ENCODE peak calls at places on chromosomes 4 and X, in eight cellular contexts. S is activated CD8-positive, alpha-beta memory T cell treated with anti-CD3 and anti-CD28 coated beads for 48 hours; Z is stimulated activated naive CD8-positive, alpha-beta T cell treated with anti-CD3 and anti-CD28 coated beads, Interleukin-15, Interleukin-2, amounts not matched to agents 100 U/mL and 50 U/mL, for 24 hours; E is T-helper 1 cell; P is GF-D8; C is HTR-8/SVneo; Y is WTC11; D is AG08396. N is an unnamed sample.
A peak's percentile ranks its signal among the peaks of the same experiment; 100 is the strongest.

GRCh38 chr4:118927976-118928375 is 39.3 kb downstream of the SYNPO2 start:
- DNase-seq in S (no peak), Z (no peak), E (no peak), P (no peak), C (no peak), Y (no peak), D (no peak), N (no peak)

GRCh38 chr4:20426028-20426427 is 174.3 kb downstream of the SLIT2 start:
- DNase-seq in S (no peak), Z (no peak), E (no peak), P (no peak), C (no peak), Y (no peak), D (no peak), N (no peak)

GRCh38 chr4:80265571-80266266 is 745 bp upstream of the FGF5 start:
- DNase-seq in S (no peak), Z (no peak), E (no peak), P (no peak), C (peak; percentile 11), Y (no peak), D (peak; percentile 52), N (peak; percentile 78)

GRCh38 chr4:185550933-185551332 is 15.6 kb upstream of the PDLIM3 start:
- DNase-seq in S (no peak), Z (no peak), E (no peak), P (no peak), C (no peak), Y (no peak), D (no peak), N (no peak)

GRCh38 chr4:108830509-108831244 is 67.8 kb upstream of the ETNPPL start:
- DNase-seq in S (no peak), Z (no peak), E (no peak), P (no peak), C (no peak), Y (no peak), D (no peak), N (peak; percentile 96)

GRCh38 chrX:99353412-99353811 is 1056.7 kb downstream of the PCDH19 start:
- DNase-seq in S (no peak), Z (no peak), E (no peak), P (no peak), C (no peak), Y (no peak), D (no peak), N (no peak)

GRCh38 chr4:97646997-97647396 is 496.3 kb downstream of the STPG2 start:
- DNase-seq in S (no peak), Z (no peak), E (no peak), P (no peak), C (no peak), Y (no peak), D (no peak), N (peak; percentile 0)

GRCh38 chr4:96845091-96845490 is 1005.2 kb downstream of the PDHA2 start:
- DNase-seq in S (no peak), Z (no peak), E (no peak), P (no peak), C (no peak), Y (no peak), D (no peak), N (no peak)

GRCh38 chr4:184980261-184980660 is 38.0 kb upstream of the HELT start:
- DNase-seq in S (no peak), Z (no peak), E (no peak), P (no peak), C (no peak), Y (no peak), D (no peak), N (no peak)

GRCh38 chrX:13652256-13653021 is 502 bp upstream of the TCEANC start:
- DNase-seq in S (no peak), Z (no peak), E (no peak), P (no peak), C (peak; percentile 80), Y (no peak), D (peak; percentile 61), N (peak; percentile 81)

GRCh38 chr4:38135201-38135600 is 175.0 kb downstream of the PTTG2 start:
- DNase-seq in S (no peak), Z (no peak), E (no peak), P (no peak), C (no peak), Y (no peak), D (no peak), N (no peak)

GRCh38 chr4:3037957-3038451 is 36.3 kb downstream of the HTT-AS start:
- DNase-seq in S (no peak), Z (no peak), E (no peak), P (no peak), C (no peak), Y (no peak), D (no peak), N (peak; percentile 27)

GRCh38 chr4:74961230-74961629 is 28.3 kb downstream of the PARM1 start:
- DNase-seq in S (no peak), Z (no peak), E (no peak), P (no peak), C (no peak), Y (no peak), D (no peak), N (no peak)

GRCh38 chr4:97498875-97499274 is 644.4 kb downstream of the STPG2 start:
- DNase-seq in S (no peak), Z (no peak), E (no peak), P (no peak), C (peak; percentile 3), Y (no peak), D (no peak), N (peak; percentile 14)

GRCh38 chr4:31461425-31461824 is 741.3 kb downstream of the PCDH7 start:
- DNase-seq in S (no peak), Z (no peak), E (no peak), P (no peak), C (no peak), Y (no peak), D (no peak), N (no peak)

GRCh38 chr4:74166823-74167222 is 8.9 kb downstream of the MTHFD2L start:
- DNase-seq in S (no peak), Z (no peak), E (no peak), P (no peak), C (no peak), Y (no peak), D (no peak), N (no peak)

GRCh38 chrX:8726031-8726652 is 5.8 kb downstream of the ANOS1 start:
- DNase-seq in S (no peak), Z (no peak), E (no peak), P (no peak), C (no peak), Y (no peak), D (peak; percentile 17), N (no peak)

GRCh38 chr4:112895785-112896184 is 153.7 kb upstream of the ANK2 start:
- DNase-seq in S (no peak), Z (no peak), E (no peak), P (no peak), C (no peak), Y (peak; percentile 18), D (no peak), N (no peak)

GRCh38 chrX:82765806-82766205 is 742.3 kb upstream of the POU3F4 start:
- DNase-seq in S (no peak), Z (no peak), E (no peak), P (no peak), C (no peak), Y (no peak), D (no peak), N (no peak)

GRCh38 chr4:110454456-110454855 is 21.5 kb upstream of the ENPEP start:
- DNase-seq in S (no peak), Z (no peak), E (no peak), P (no peak), C (no peak), Y (no peak), D (no peak), N (no peak)

GRCh38 chr4:69977582-69977981 is 12.1 kb upstream of the CSN2 start:
- DNase-seq in S (no peak), Z (no peak), E (no peak), P (no peak), C (no peak), Y (no peak), D (no peak), N (no peak)

GRCh38 chr4:72325215-72325614 is 243.8 kb downstream of the ADAMTS3 start:
- DNase-seq in S (no peak), Z (no peak), E (no peak), P (no peak), C (no peak), Y (no peak), D (no peak), N (no peak)

GRCh38 chrX:73556159-73556558 is 6.8 kb upstream of the CHIC1 start:
- DNase-seq in S (no peak), Z (no peak), E (no peak), P (no peak), C (no peak), Y (no peak), D (no peak), N (no peak)

GRCh38 chrX:82757614-82758013 is 750.5 kb upstream of the POU3F4 start:
- DNase-seq in S (no peak), Z (no peak), E (no peak), P (no peak), C (no peak), Y (no peak), D (no peak), N (peak; percentile 83)

GRCh38 chr4:172706000-172706399 is 462.6 kb upstream of the GALNT7 start:
- DNase-seq in S (no peak), Z (no peak), E (no peak), P (no peak), C (no peak), Y (no peak), D (no peak), N (no peak)

GRCh38 chrX:45472968-45473367 is 272.3 kb upstream of the DIPK2B start:
- DNase-seq in S (no peak), Z (no peak), E (no peak), P (no peak), C (no peak), Y (no peak), D (peak; percentile 5), N (peak; percentile 55)

GRCh38 chr4:156146581-156146980 is 192.9 kb upstream of the CTSO start:
- DNase-seq in S (no peak), Z (no peak), E (no peak), P (no peak), C (no peak), Y (no peak), D (no peak), N (no peak)